ENCODE peak calls at places on chromosomes 6 and 20, in ten cellular contexts. C is pancreas, X is ovary, M is tibial artery, P is substantia nigra, K is mesendoderm, D is A549, H is small intestine, N is psoas muscle, U is AG04450. A is an unnamed sample.
A peak's percentile ranks its signal among the peaks of the same experiment; 100 is the strongest.

GRCh38 chr6:104540743-104541142 is 319.0 kb downstream of the HACE1 start:
- DNase-seq in K (no peak), D (no peak), C (no peak), N (no peak), X (no peak), M (no peak), P (no peak), H (no peak), U (no peak), A (no peak)

GRCh38 chr20:58890073-58890453 is 37.5 kb downstream of the GNAS start:
- DNase-seq in X (no peak), C (no peak), P (no peak), M (no peak), H (peak; percentile 7), N (no peak), D (no peak), U (no peak), K (no peak), A (no peak)

GRCh38 chr20:18431206-18431605 is 35.6 kb downstream of the DZANK1 start:
- DNase-seq in M (no peak), N (no peak), H (peak; percentile 51), P (no peak), U (no peak), X (no peak), D (no peak), C (no peak), K (peak; percentile 69), A (no peak)

GRCh38 chr6:14316911-14317535 is 199.5 kb downstream of the CD83 start:
- DNase-seq in N (no peak), X (no peak), H (peak; percentile 14), K (peak; percentile 52), M (no peak), C (no peak), U (no peak), P (no peak), D (peak; percentile 3), A (no peak)

GRCh38 chr6:136640132-136640915 is 90.1 kb upstream of the MAP7 start:
- DNase-seq in U (no peak), D (no peak), M (peak; percentile 73), X (no peak), P (no peak), K (peak; percentile 62), H (no peak), C (no peak), N (peak; percentile 38), A (no peak)

GRCh38 chr6:121584591-121585369 is 149.3 kb downstream of the GJA1 start:
- DNase-seq in D (no peak), K (peak; percentile 36), H (no peak), C (no peak), U (no peak), M (no peak), P (no peak), X (no peak), N (no peak), A (no peak)

GRCh38 chr6:7730411-7730810 is 4.5 kb downstream of the BMP6 start:
- DNase-seq in K (no peak), C (no peak), H (no peak), D (no peak), U (no peak), M (no peak), N (no peak), P (no peak), X (no peak), A (no peak)

GRCh38 chr20:23520185-23520584 is 29.3 kb downstream of the CST8 start:
- DNase-seq in K (peak; percentile 62), N (no peak), H (peak; percentile 19), C (no peak), U (no peak), P (no peak), D (no peak), X (no peak), M (no peak), A (no peak)

GRCh38 chr20:58471161-58471834 is 43.9 kb downstream of the APCDD1L start:
- DNase-seq in N (no peak), P (no peak), K (no peak), U (no peak), M (no peak), X (peak; percentile 79), H (no peak), D (no peak), C (no peak), A (no peak)

GRCh38 chr6:95578106-95578410 is 723 bp downstream of the MANEA start:
- DNase-seq in C (no peak), D (no peak), P (no peak), M (no peak), N (no peak), K (no peak), U (no peak), H (peak; percentile 40), X (no peak), A (no peak)

GRCh38 chr6:105363100-105363754 is 39.7 kb downstream of the PREP start:
- DNase-seq in D (no peak), K (no peak), U (no peak), P (no peak), X (no peak), H (no peak), C (no peak), M (no peak), N (no peak), A (no peak)

GRCh38 chr20:16308754-16309153 is 264.5 kb downstream of the KIF16B start:
- DNase-seq in X (no peak), M (no peak), K (peak; percentile 7), H (no peak), D (no peak), U (no peak), C (no peak), N (no peak), P (no peak), A (no peak)

GRCh38 chr6:167825759-167826229 is 917 bp upstream of the AFDN start:
- DNase-seq in N (peak; percentile 40), M (peak; percentile 71), D (peak; percentile 56), U (no peak), K (peak; percentile 89), C (peak; percentile 86), X (peak; percentile 68), H (peak; percentile 84), P (no peak), A (no peak)

GRCh38 chr6:166575190-166575589 is 11.3 kb downstream of the RAMACL start:
- DNase-seq in M (no peak), X (peak; percentile 65), C (no peak), N (peak; percentile 60), H (no peak), P (no peak), D (no peak), U (no peak), K (no peak), A (peak; percentile 26)

GRCh38 chr6:45657243-45657642 is 279.5 kb upstream of the SUPT3H start:
- DNase-seq in M (no peak), H (no peak), U (no peak), P (no peak), X (no peak), D (no peak), C (no peak), K (no peak), N (no peak), A (no peak)

GRCh38 chr6:36352477-36353157 is 15.9 kb upstream of the BNIP5 start:
- DNase-seq in H (no peak), D (no peak), M (no peak), U (no peak), P (no peak), C (no peak), X (no peak), K (no peak), N (no peak), A (no peak)

GRCh38 chr20:7754102-7754501 is 186.2 kb downstream of the HAO1 start:
- DNase-seq in X (no peak), U (no peak), D (no peak), K (no peak), N (no peak), M (no peak), H (no peak), C (no peak), P (no peak), A (no peak)

GRCh38 chr6:126339796-126340750 is at the start of gene CENPW:
- DNase-seq in D (peak; percentile 73), H (peak; percentile 93), N (peak; percentile 83), C (peak; percentile 96), X (peak; percentile 92), M (peak; percentile 89), U (peak; percentile 57), P (peak; percentile 49), K (peak; percentile 97), A (peak; percentile 73)
- H3K27ac ChIP-seq in D (peak within 1 kb of the TSS; percentile 74), H (no peak within 1 kb of the TSS), N (no peak within 1 kb of the TSS), C (no peak within 1 kb of the TSS), X (no peak within 1 kb of the TSS), M (peak within 1 kb of the TSS; percentile 51), U (peak within 1 kb of the TSS; percentile 12), P (no peak within 1 kb of the TSS), K (peak within 1 kb of the TSS; percentile 1), A (no peak within 1 kb of the TSS)

GRCh38 chr6:11153447-11153846 is 41.9 kb upstream of the ERVFRD-1 start:
- DNase-seq in K (no peak), D (no peak), H (no peak), C (no peak), P (no peak), U (no peak), M (no peak), N (no peak), X (no peak), A (no peak)

GRCh38 chr6:11149551-11149950 is 38.0 kb upstream of the ERVFRD-1 start:
- DNase-seq in C (no peak), N (no peak), P (no peak), M (no peak), H (no peak), D (no peak), U (no peak), K (no peak), X (no peak), A (no peak)

GRCh38 chr6:11146117-11146826 is 34.7 kb upstream of the ERVFRD-1 start:
- DNase-seq in M (no peak), N (no peak), U (no peak), X (no peak), H (no peak), C (no peak), K (no peak), D (no peak), P (no peak), A (no peak)

GRCh38 chr6:11152581-11152980 is 41.1 kb upstream of the ERVFRD-1 start:
- DNase-seq in U (no peak), H (no peak), N (no peak), X (no peak), C (no peak), K (no peak), P (no peak), M (no peak), D (no peak), A (no peak)

GRCh38 chr6:11151488-11151887 is 40.0 kb upstream of the ERVFRD-1 start:
- DNase-seq in C (no peak), M (no peak), D (no peak), X (no peak), P (no peak), U (no peak), N (no peak), H (no peak), K (no peak), A (no peak)
- H3K27ac ChIP-seq in C (no peak overlapping the region), M (no peak overlapping the region), D (peak overlapping the region; percentile 34), X (no peak overlapping the region), P (no peak overlapping the region), U (no peak overlapping the region), N (no peak overlapping the region), H (no peak overlapping the region), K (no peak overlapping the region), A (no peak overlapping the region)

GRCh38 chr20:47654370-47654769 is 130.9 kb downstream of the SULF2 start:
- DNase-seq in C (no peak), N (no peak), K (peak; percentile 34), P (no peak), D (no peak), X (no peak), H (no peak), M (no peak), U (no peak), A (no peak)
- H3K27ac ChIP-seq in C (no peak overlapping the region), N (no peak overlapping the region), K (no peak overlapping the region), P (no peak overlapping the region), D (no peak overlapping the region), X (no peak overlapping the region), H (no peak overlapping the region), M (no peak overlapping the region), U (no peak overlapping the region), A (no peak overlapping the region)

GRCh38 chr6:2693191-2693590 is 57.5 kb downstream of the MYLK4 start:
- DNase-seq in P (no peak), C (no peak), H (no peak), K (no peak), M (no peak), U (no peak), X (no peak), D (no peak), N (no peak), A (no peak)
- H3K27ac ChIP-seq in P (no peak overlapping the region), C (no peak overlapping the region), H (no peak overlapping the region), K (no peak overlapping the region), M (no peak overlapping the region), U (no peak overlapping the region), X (no peak overlapping the region), D (no peak overlapping the region), N (no peak overlapping the region), A (no peak overlapping the region)